ENCODE peak calls at places on chromosomes 2 and 18, in four cellular contexts. Q, X, D and V are unnamed samples.

GRCh38 chr2:185780890-185781289 is 42.3 kb downstream of the FSIP2 start:
- DNase-seq in Q (no peak), X (no peak), D (no peak), V (no peak)

GRCh38 chr2:60064687-60065361 is 488.6 kb downstream of the BCL11A start:
- DNase-seq in Q (no peak), X (no peak), D (no peak), V (no peak)

GRCh38 chr2:368386-368785 is 80.5 kb upstream of the ALKAL2 start:
- DNase-seq in Q (no peak), X (no peak), D (no peak), V (no peak)

GRCh38 chr2:143686585-143687164 is 557.5 kb downstream of the ARHGAP15 start:
- DNase-seq in Q (peak), X (no peak), D (no peak), V (peak)

GRCh38 chr18:27825735-27826477 is 351.0 kb downstream of the CDH2 start:
- DNase-seq in Q (no peak), X (no peak), D (no peak), V (no peak)

GRCh38 chr2:135066710-135067109 is 14.6 kb downstream of the RAB3GAP1 start:
- DNase-seq in Q (peak), X (no peak), D (no peak), V (no peak)

GRCh38 chr2:168907940-168908662 is 7.0 kb downstream of the G6PC2 start:
- DNase-seq in Q (no peak), X (no peak), D (no peak), V (no peak)

GRCh38 chr2:105644174-105644980 is 100.3 kb upstream of the NCK2 start:
- DNase-seq in Q (no peak), X (no peak), D (no peak), V (no peak)

GRCh38 chr18:26002375-26002774 is 88.0 kb downstream of the SS18 start:
- DNase-seq in Q (no peak), X (no peak), D (no peak), V (no peak)

GRCh38 chr2:84925336-84925723 is 19.9 kb downstream of the TMSB10 start:
- DNase-seq in Q (peak), X (no peak), D (peak), V (peak)

DNA sequence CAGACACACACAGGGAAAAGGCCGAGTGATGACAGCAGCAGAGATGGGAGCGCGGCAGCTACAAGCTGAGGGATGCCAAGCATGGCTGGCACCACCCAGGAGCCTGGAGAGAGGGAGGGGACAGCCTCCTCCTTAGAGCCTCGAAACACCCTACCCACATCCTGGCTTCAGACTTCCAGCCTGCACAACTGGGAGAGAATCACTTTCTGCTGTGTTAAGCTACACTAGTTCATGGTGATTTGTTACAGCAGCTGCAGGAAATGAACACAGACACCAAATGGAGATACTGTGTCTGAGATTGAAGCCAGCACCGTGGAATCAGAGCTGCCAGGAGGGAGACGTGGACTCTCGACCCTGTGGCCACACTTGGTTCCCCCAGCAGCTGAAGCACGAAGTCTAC is 27.5 kb upstream of the FOSL2 start:
- DNase-seq in Q (no peak), X (no peak), D (no peak), V (no peak)
- H3K27ac ChIP-seq in Q (no peak), X (no peak), D (no peak), V (peak)

GRCh38 chr2:190838492-190838910 is 42.1 kb upstream of the GLS start:
- DNase-seq in Q (peak), X (no peak), D (no peak), V (peak)
- TF ChIP-seq CTCF in Q (no peak), X (no peak), D (no peak), V (no peak)

GRCh38 chr18:44811586-44812125 is 131.0 kb downstream of the SETBP1 start:
- DNase-seq in Q (no peak), X (no peak), D (no peak), V (no peak)

GRCh38 chr18:44815108-44815507 is 134.4 kb downstream of the SETBP1 start:
- DNase-seq in Q (no peak), X (no peak), D (no peak), V (no peak)

GRCh38 chr18:44816028-44816427 is 135.3 kb downstream of the SETBP1 start:
- DNase-seq in Q (no peak), X (no peak), D (no peak), V (no peak)

GRCh38 chr18:44812426-44812825 is 131.7 kb downstream of the SETBP1 start:
- DNase-seq in Q (no peak), X (no peak), D (no peak), V (no peak)

GRCh38 chr18:44813586-44813985 is 132.9 kb downstream of the SETBP1 start:
- DNase-seq in Q (no peak), X (no peak), D (no peak), V (no peak)
- H3K27ac ChIP-seq in Q (no peak), X (no peak), D (no peak), V (no peak)

GRCh38 chr18:36625386-36625785 is 203.4 kb downstream of the TPGS2 start:
- DNase-seq in Q (no peak), X (no peak), D (no peak), V (no peak)

GRCh38 chr18:36623681-36624080 is 205.1 kb downstream of the TPGS2 start:
- DNase-seq in Q (no peak), X (no peak), D (no peak), V (no peak)

GRCh38 chr18:36622610-36623009 is 206.2 kb downstream of the TPGS2 start:
- DNase-seq in Q (no peak), X (no peak), D (no peak), V (no peak)

GRCh38 chr18:36627616-36628015 is 201.2 kb downstream of the TPGS2 start:
- DNase-seq in Q (no peak), X (no peak), D (no peak), V (no peak)

DNA sequence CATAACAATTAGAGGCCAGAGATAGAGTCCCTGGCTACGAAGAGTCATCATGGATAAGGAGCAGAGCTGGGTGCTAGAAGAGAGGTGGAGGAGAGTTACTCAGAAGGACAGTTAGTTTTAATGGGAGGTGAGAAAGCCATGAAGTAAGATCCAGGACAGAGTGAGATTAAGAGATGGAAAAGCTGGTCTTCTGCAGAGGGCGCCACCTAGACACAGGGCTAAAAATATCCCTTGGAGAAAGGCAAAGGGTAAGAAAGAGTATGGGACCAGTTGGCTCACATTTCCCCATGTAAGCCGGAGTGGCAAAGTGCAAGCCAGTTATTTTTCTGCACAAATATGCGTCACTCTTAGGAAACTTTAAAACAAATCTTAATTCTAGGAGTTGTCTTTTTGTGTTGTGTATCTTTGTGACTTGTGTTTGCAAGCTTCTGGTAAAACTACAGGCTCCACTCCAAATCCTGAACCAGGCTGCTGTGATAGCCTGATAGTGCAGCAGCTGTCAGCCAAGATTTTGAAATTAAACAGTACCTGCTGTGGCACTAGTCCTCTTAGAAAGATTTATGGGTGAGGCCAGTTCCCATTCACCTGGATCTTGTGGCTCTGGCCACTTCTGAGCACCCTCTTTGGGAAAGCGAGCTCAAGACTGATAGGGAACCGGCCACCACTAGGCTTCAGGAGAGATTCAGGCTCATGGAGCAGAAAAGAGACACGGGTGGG is 204.2 kb downstream of the TPGS2 start:
- DNase-seq in Q (no peak), X (no peak), D (no peak), V (no peak)
- TF ChIP-seq CTCF in Q (peak), X (peak), D (no peak), V (no peak)